ENCODE peak calls at places on chromosome 20, in eight cellular contexts. U is stimulated activated naive CD4-positive, alpha-beta T cell treated with Interleukin-2 at 50 U/mL for 16 hours; E is NCI-H446; W is T-helper 9 cell; G is naive thymus-derived CD8-positive, alpha-beta T cell; L is nephron progenitor cell; X is left ventricle myocardium superior; J is GF-D8. A is an unnamed sample.

GRCh38 chr20:38115205-38115604 is 49.9 kb downstream of the TGM2 start:
- DNase-seq in U (no peak), E (no peak), W (no peak), G (no peak), L (no peak), X (no peak), J (no peak), A (no peak)

GRCh38 chr20:40286991-40287531 is 402.0 kb downstream of the MAFB start:
- DNase-seq in U (no peak), E (peak), W (no peak), G (no peak), L (no peak), X (peak), J (no peak), A (no peak)

GRCh38 chr20:53981752-53982437 is 88.5 kb downstream of the BCAS1 start:
- DNase-seq in U (no peak), E (no peak), W (no peak), G (no peak), L (no peak), X (no peak), J (no peak), A (peak)

GRCh38 chr20:38108438-38109024 is 56.5 kb downstream of the TGM2 start:
- DNase-seq in U (no peak), E (no peak), W (no peak), G (no peak), L (no peak), X (peak), J (no peak), A (no peak)

GRCh38 chr20:58645277-58645968 is 5.7 kb upstream of the STX16 start:
- DNase-seq in U (no peak), E (no peak), W (no peak), G (no peak), L (no peak), X (no peak), J (no peak), A (no peak)

GRCh38 chr20:10861086-10861485 is 187.3 kb upstream of the JAG1 start:
- DNase-seq in U (no peak), E (no peak), W (no peak), G (no peak), L (no peak), X (no peak), J (peak), A (no peak)

GRCh38 chr20:58459058-58459743 is 56.0 kb downstream of the APCDD1L start:
- DNase-seq in U (no peak), E (no peak), W (no peak), G (no peak), L (no peak), X (no peak), J (no peak), A (no peak)

GRCh38 chr20:39019805-39020325 is 57.7 kb downstream of the DHX35 start:
- DNase-seq in U (peak), E (no peak), W (no peak), G (no peak), L (no peak), X (no peak), J (no peak), A (peak)

GRCh38 chr20:6622041-6622440 is 145.4 kb upstream of the BMP2 start:
- DNase-seq in U (no peak), E (no peak), W (no peak), G (no peak), L (no peak), X (no peak), J (no peak), A (no peak)

GRCh38 chr20:8299921-8300320 is 167.9 kb downstream of the PLCB1 start:
- DNase-seq in U (no peak), E (no peak), W (no peak), G (no peak), L (no peak), X (no peak), J (no peak), A (no peak)

GRCh38 chr20:44412402-44413144 is 57.1 kb downstream of the HNF4A start:
- DNase-seq in U (no peak), E (no peak), W (no peak), G (no peak), L (no peak), X (no peak), J (no peak), A (no peak)

GRCh38 chr20:23156170-23156841 is 70.2 kb upstream of the CD93 start:
- DNase-seq in U (no peak), E (no peak), W (no peak), G (no peak), L (no peak), X (no peak), J (peak), A (no peak)

GRCh38 chr20:39057143-39057542 is 95.0 kb downstream of the DHX35 start:
- DNase-seq in U (no peak), E (no peak), W (no peak), G (no peak), L (no peak), X (no peak), J (no peak), A (no peak)

GRCh38 chr20:5118220-5119142 is 1.3 kb downstream of the PCNA start:
- DNase-seq in U (no peak), E (no peak), W (no peak), G (no peak), L (no peak), X (no peak), J (no peak), A (peak)

GRCh38 chr20:24912397-24913075 is 36.5 kb upstream of the CST7 start:
- DNase-seq in U (no peak), E (no peak), W (no peak), G (no peak), L (no peak), X (no peak), J (no peak), A (no peak)

GRCh38 chr20:38050691-38051090 is 17.1 kb downstream of the RPRD1B start:
- DNase-seq in U (no peak), E (no peak), W (no peak), G (no peak), L (no peak), X (no peak), J (no peak), A (no peak)

GRCh38 chr20:46607849-46608497 is 43.3 kb downstream of the SLC13A3 start:
- DNase-seq in U (no peak), E (no peak), W (no peak), G (no peak), L (no peak), X (no peak), J (no peak), A (no peak)

GRCh38 chr20:60694763-60695162 is 557.3 kb upstream of the CDH4 start:
- DNase-seq in U (no peak), E (no peak), W (no peak), G (no peak), L (no peak), X (no peak), J (no peak), A (no peak)

GRCh38 chr20:49030954-49031619 is 15.0 kb upstream of the CSE1L start:
- DNase-seq in U (no peak), E (no peak), W (no peak), G (no peak), L (no peak), X (no peak), J (no peak), A (no peak)

A was measured in T-helper 2 cell treated with Interferon-gamma antibody and Interleukin-4, amounts not matched to agents 5 μg/mL and 100 μg/mL, for 36 hours.